ENCODE peak calls at places on chromosomes 1 and 21, in four cellular contexts. G is tibial nerve, O is uterus, B is stomach. Q is an unnamed sample.

GRCh38 chr1:245566952-245567351 is 412.2 kb downstream of the KIF26B start:
- DNase-seq in G (no peak), B (no peak), O (no peak), Q (no peak)

GRCh38 chr1:12075195-12076114 is 12.4 kb downstream of the TNFRSF8 start:
- DNase-seq in O (peak; percentile 88), G (no peak), B (no peak), Q (no peak)

GRCh38 chr1:74773540-74773939 is 40.6 kb downstream of the TYW3 start:
- DNase-seq in O (no peak), B (no peak), G (no peak), Q (no peak)

GRCh38 chr1:235635938-235636663 is 13.5 kb downstream of the GNG4 start:
- DNase-seq in O (no peak), G (no peak), B (no peak), Q (no peak)

GRCh38 chr1:103160281-103160680 is 52.0 kb upstream of the COL11A1 start:
- DNase-seq in B (no peak), O (no peak), G (no peak), Q (no peak)

GRCh38 chr1:65316233-65316632 is 6.9 kb downstream of the DNAJC6 start:
- DNase-seq in O (no peak), B (no peak), G (no peak), Q (no peak)

GRCh38 chr1:25577151-25577920 is 33.9 kb downstream of the LDLRAP1 start:
- DNase-seq in O (no peak), G (no peak), B (no peak), Q (no peak)

GRCh38 chr1:65717815-65718454 is 74.8 kb upstream of the PDE4B start:
- DNase-seq in B (no peak), G (no peak), O (no peak), Q (no peak)

GRCh38 chr1:21350132-21350885 is 60.0 kb upstream of the ECE1 start:
- DNase-seq in B (no peak), G (no peak), O (no peak), Q (no peak)

GRCh38 chr1:40692429-40692905 is 963 bp downstream of the NFYC start:
- DNase-seq in G (no peak), B (no peak), O (no peak), Q (no peak)

GRCh38 chr1:155424091-155424490 is 103.4 kb downstream of the RUSC1 start:
- DNase-seq in O (no peak), G (no peak), B (no peak), Q (no peak)

GRCh38 chr21:21001591-21002100 is 3.4 kb downstream of the NCAM2 start:
- DNase-seq in B (no peak), G (no peak), O (no peak), Q (no peak)

GRCh38 chr1:44513111-44513510 is 108.1 kb downstream of the RNF220 start:
- DNase-seq in G (no peak), B (no peak), O (no peak), Q (no peak)

GRCh38 chr1:160460683-160461287 is 60.4 kb downstream of the VANGL2 start:
- DNase-seq in O (no peak), B (no peak), G (no peak), Q (no peak)

GRCh38 chr1:87093286-87093685 is 178.9 kb downstream of the HS2ST1 start:
- DNase-seq in B (no peak), O (no peak), G (no peak), Q (no peak)

GRCh38 chr21:44886113-44887075 is 12.9 kb upstream of the PTTG1IP start:
- DNase-seq in B (no peak), O (no peak), G (no peak), Q (no peak)

GRCh38 chr1:203473781-203474305 is 1.8 kb upstream of the PRELP start:
- DNase-seq in B (no peak), O (no peak), G (no peak), Q (no peak)

GRCh38 chr1:48217861-48218260 is 4.7 kb upstream of the SLC5A9 start:
- DNase-seq in O (no peak), B (no peak), G (no peak), Q (no peak)

GRCh38 chr1:8889103-8889846 is 10.8 kb upstream of the ENO1 start:
- DNase-seq in G (peak; percentile 35), B (no peak), O (no peak), Q (no peak)

GRCh38 chr1:240790851-240791250 is 178.9 kb upstream of the GREM2 start:
- DNase-seq in O (no peak), G (no peak), B (no peak), Q (no peak)

GRCh38 chr1:232292246-232292645 is 337.7 kb downstream of the SIPA1L2 start:
- DNase-seq in G (no peak), O (no peak), B (no peak), Q (no peak)

GRCh38 chr1:50129201-50129600 is 20.5 kb downstream of the ELAVL4 start:
- DNase-seq in B (no peak), G (no peak), O (no peak), Q (no peak)

GRCh38 chr1:59225594-59225993 is 71.3 kb upstream of the FGGY start:
- DNase-seq in B (no peak), G (no peak), O (no peak), Q (no peak)

GRCh38 chr1:18463063-18463462 is 17.7 kb upstream of the KLHDC7A start:
- DNase-seq in B (no peak), O (no peak), G (no peak), Q (no peak)

GRCh38 chr1:114342376-114342775 is 168.6 kb downstream of the TRIM33 start:
- DNase-seq in B (no peak), G (no peak), O (no peak), Q (no peak)

GRCh38 chr1:179230721-179231120 is 1.2 kb upstream of the ABL2 start:
- DNase-seq in O (no peak), G (no peak), B (no peak), Q (no peak)

GRCh38 chr1:146007048-146007784 is 10.8 kb upstream of the TXNIP start:
- DNase-seq in O (peak; percentile 89), G (no peak), B (peak; percentile 60), Q (peak; percentile 73)

GRCh38 chr1:240906477-240906876 is 294.5 kb upstream of the GREM2 start:
- DNase-seq in O (no peak), B (peak; percentile 58), G (no peak), Q (no peak)

GRCh38 chr1:218463194-218464156 is 118.3 kb downstream of the TGFB2 start:
- DNase-seq in B (no peak), O (peak; percentile 47), G (peak; percentile 34), Q (no peak)

GRCh38 chr21:43864806-43865470 is at the start of gene AGPAT3:
- DNase-seq in B (no peak), G (no peak), O (no peak), Q (no peak)

GRCh38 chr1:164611754-164612642 is 53.0 kb downstream of the PBX1 start:
- DNase-seq in B (peak; percentile 66), G (no peak), O (peak; percentile 64), Q (no peak)

GRCh38 chr1:183630748-183631147 is 4.8 kb downstream of the ARPC5 start:
- DNase-seq in B (no peak), O (no peak), G (no peak), Q (no peak)

GRCh38 chr1:181469829-181470228 is 13.5 kb upstream of the CACNA1E start:
- DNase-seq in G (no peak), B (no peak), O (peak; percentile 76), Q (no peak)

GRCh38 chr1:46469846-46470245 is 19.8 kb upstream of the DMBX1 start:
- DNase-seq in B (no peak), O (no peak), G (no peak), Q (no peak)
- H3K27ac ChIP-seq in B (no peak overlapping the region), O (no peak overlapping the region), G (no peak overlapping the region), Q (no peak overlapping the region)

GRCh38 chr21:34133392-34133791 is 60.0 kb downstream of the MRPS6 start:
- DNase-seq in G (no peak), O (no peak), B (no peak), Q (no peak)
- H3K27ac ChIP-seq in G (peak overlapping the region; percentile 83), O (peak overlapping the region; percentile 76), B (peak overlapping the region; percentile 81), Q (no peak overlapping the region)

DNA sequence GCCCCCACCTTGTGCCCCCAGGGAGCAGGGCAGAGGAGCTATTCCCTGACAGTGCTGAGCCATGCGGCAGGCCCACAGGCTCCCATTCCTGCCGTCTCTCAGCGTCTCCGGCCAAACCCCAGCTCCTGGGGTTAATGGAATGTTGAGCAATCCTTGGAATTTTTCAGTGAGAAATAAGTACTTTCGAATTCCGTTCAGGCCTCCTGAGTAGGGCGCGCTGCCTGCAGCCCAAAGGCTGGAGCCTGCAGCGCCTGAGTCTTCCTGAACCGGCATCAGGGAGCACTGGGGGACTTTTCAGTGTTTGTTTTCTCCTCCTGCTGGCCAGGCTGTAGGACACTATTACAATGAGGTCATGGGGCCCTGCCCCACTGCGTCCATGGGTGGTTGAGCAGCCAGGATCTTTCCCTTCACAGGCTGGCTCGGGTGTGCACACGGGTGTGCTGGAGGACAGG is 33.3 kb upstream of the CSF1 start:
- DNase-seq in O (peak; percentile 76), G (peak; percentile 65), B (peak; percentile 45), Q (no peak)
- H3K27ac ChIP-seq in O (peak overlapping the region; percentile 90), G (peak overlapping the region; percentile 87), B (peak overlapping the region; percentile 78), Q (peak overlapping the region; percentile 85)

GRCh38 chr1:1910033-1910465 is 5.0 kb upstream of the CALML6 start:
- DNase-seq in O (no peak), B (no peak), G (no peak), Q (no peak)
- H3K27ac ChIP-seq in O (peak overlapping the region; percentile 82), B (peak overlapping the region; percentile 96), G (peak overlapping the region; percentile 96), Q (peak overlapping the region; percentile 62)

DNA sequence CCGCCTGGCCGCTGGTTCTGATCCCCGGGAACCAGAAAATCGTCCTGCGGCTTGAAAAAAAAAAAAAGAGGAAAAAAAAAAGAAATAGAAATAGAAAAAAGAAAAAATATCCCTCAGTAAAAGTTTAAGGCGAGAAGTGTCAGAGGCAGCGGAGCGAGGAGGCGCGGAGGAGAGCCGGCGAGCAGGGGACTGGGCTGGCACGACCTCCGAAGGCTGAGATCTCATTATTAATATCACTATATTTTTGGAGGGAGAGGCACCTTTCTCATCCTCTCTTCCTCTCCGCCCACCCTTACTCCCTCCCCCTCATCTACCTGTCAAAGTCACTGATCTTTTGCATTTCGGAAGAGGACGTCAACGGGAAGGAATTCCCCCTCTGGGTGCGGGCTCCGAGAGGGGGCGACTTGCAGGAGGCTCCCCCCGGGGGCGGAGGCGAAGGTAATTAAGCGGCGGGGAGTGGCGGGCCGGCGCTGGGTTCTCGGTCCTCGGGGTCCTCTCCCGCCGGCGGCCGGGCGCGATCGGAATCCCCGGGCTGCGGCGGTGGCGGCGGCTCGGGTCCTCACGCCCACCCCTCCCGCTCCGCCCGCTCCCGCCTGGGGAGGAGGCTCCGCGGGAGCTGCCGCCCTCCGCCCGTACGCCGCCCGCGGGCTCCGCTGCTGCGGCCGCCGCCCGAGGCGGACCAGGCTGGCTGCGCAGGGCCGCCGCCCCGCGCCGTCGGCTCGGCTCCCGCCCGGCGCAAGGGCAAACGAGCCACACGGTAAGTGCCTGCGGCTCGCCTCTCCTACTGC is at the start of gene NTNG1:
- DNase-seq in G (no peak), B (no peak), O (no peak), Q (no peak)
- H3K27ac ChIP-seq in G (peak within 1 kb of the TSS; percentile 67), B (no peak within 1 kb of the TSS), O (no peak within 1 kb of the TSS), Q (peak within 1 kb of the TSS; percentile 97)